ENCODE peak calls at places on chromosome 21, in ten cellular contexts. I is uterus, X is Karpas-422, L is H9, T is stomach, V is Panc1, G is body of pancreas, A is pancreas, Z is tibial artery, K is brain microvascular endothelial cell. M is an unnamed sample.

GRCh38 chr21:27275294-27275927 is 308.5 kb upstream of the ADAMTS5 start:
- DNase-seq in I (no peak), X (no peak), L (no peak), T (no peak), V (no peak), G (no peak), A (no peak), Z (no peak), K (peak; percentile 60), M (no peak)

GRCh38 chr21:43925096-43925481 is 60.1 kb downstream of the AGPAT3 start:
- DNase-seq in I (no peak), X (no peak), L (no peak), T (no peak), V (no peak), G (no peak), A (peak; percentile 15), Z (no peak), K (no peak), M (no peak)

GRCh38 chr21:35002879-35003722 is 46.0 kb downstream of the RUNX1 start:
- DNase-seq in I (no peak), X (no peak), L (no peak), T (no peak), V (no peak), G (no peak), A (no peak), Z (no peak), K (peak; percentile 77), M (no peak)

GRCh38 chr21:45033791-45034555 is 40.4 kb upstream of the ADARB1 start:
- DNase-seq in I (peak; percentile 15), X (no peak), L (no peak), T (no peak), V (no peak), G (no peak), A (no peak), Z (peak; percentile 74), K (peak; percentile 42), M (no peak)

GRCh38 chr21:44337941-44338895 is 972 bp downstream of the CFAP410 start:
- DNase-seq in I (peak; percentile 75), X (peak; percentile 50), L (peak; percentile 90), T (peak; percentile 66), V (peak; percentile 17), G (peak; percentile 78), A (peak; percentile 81), Z (peak; percentile 71), K (peak; percentile 47), M (peak; percentile 75)

GRCh38 chr21:44878053-44878982 is 4.8 kb upstream of the PTTG1IP start:
- DNase-seq in I (no peak), X (peak; percentile 56), L (no peak), T (no peak), V (no peak), G (no peak), A (no peak), Z (no peak), K (no peak), M (no peak)

GRCh38 chr21:19900149-19900548 is 1098.1 kb upstream of the NCAM2 start:
- DNase-seq in I (no peak), X (no peak), L (no peak), T (no peak), V (no peak), G (no peak), A (no peak), Z (no peak), K (no peak), M (no peak)

GRCh38 chr21:44892536-44893277 is 19.2 kb upstream of the PTTG1IP start:
- DNase-seq in I (no peak), X (peak; percentile 92), L (peak; percentile 72), T (peak; percentile 78), V (no peak), G (peak; percentile 60), A (peak; percentile 62), Z (peak; percentile 67), K (peak; percentile 34), M (peak; percentile 64)

GRCh38 chr21:46498335-46499050 is 39.8 kb downstream of the DIP2A start:
- DNase-seq in I (no peak), X (no peak), L (no peak), T (no peak), V (no peak), G (no peak), A (no peak), Z (no peak), K (peak; percentile 39), M (no peak)

GRCh38 chr21:25297117-25297516 is 310.2 kb downstream of the MRPL39 start:
- DNase-seq in I (no peak), X (no peak), L (no peak), T (no peak), V (no peak), G (no peak), A (no peak), Z (no peak), K (no peak), M (no peak)

GRCh38 chr21:44767834-44768831 is 33.5 kb downstream of the UBE2G2 start:
- DNase-seq in I (no peak), X (no peak), L (peak; percentile 75), T (no peak), V (no peak), G (no peak), A (no peak), Z (no peak), K (no peak), M (no peak)

GRCh38 chr21:41247561-41247968 is 69.0 kb upstream of the FAM3B start:
- DNase-seq in I (no peak), X (no peak), L (no peak), T (peak; percentile 81), V (no peak), G (peak; percentile 82), A (peak; percentile 39), Z (peak; percentile 91), K (peak; percentile 66), M (no peak)

GRCh38 chr21:41247976-41248545 is 68.5 kb upstream of the FAM3B start:
- DNase-seq in I (no peak), X (no peak), L (no peak), T (no peak), V (no peak), G (no peak), A (no peak), Z (no peak), K (no peak), M (no peak)

GRCh38 chr21:41249476-41249875 is 67.1 kb upstream of the FAM3B start:
- DNase-seq in I (no peak), X (no peak), L (no peak), T (no peak), V (no peak), G (no peak), A (no peak), Z (no peak), K (no peak), M (no peak)

GRCh38 chr21:41251961-41252642 is 64.5 kb upstream of the FAM3B start:
- DNase-seq in I (no peak), X (no peak), L (no peak), T (no peak), V (no peak), G (no peak), A (no peak), Z (no peak), K (peak; percentile 64), M (no peak)

DNA sequence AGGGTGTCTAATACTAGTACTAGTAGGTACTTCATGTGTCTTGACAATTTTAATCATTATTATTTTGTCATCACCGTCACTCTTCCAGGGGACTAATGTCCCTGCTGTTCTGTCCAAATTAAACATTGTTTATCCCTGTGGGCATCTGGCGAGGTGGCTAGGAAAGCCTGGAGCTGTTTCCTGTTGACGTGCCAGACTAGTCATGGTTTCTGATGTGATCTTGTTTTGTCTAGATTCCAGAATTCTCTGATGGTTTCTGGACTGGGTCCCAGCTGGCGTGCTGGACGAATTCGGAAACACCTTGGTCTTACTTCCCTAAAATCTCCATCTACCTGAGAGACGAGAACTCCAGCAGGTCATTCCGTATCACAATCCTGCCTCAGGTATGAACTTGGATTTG is 66.1 kb upstream of the FAM3B start:
- DNase-seq in I (no peak), X (no peak), L (no peak), T (peak; percentile 63), V (no peak), G (peak; percentile 68), A (no peak), Z (peak; percentile 66), K (no peak), M (no peak)
- H3K27ac ChIP-seq in I (peak overlapping the region; percentile 66), X (no peak overlapping the region), L (no peak overlapping the region), T (peak overlapping the region; percentile 28), V (no peak overlapping the region), G (peak overlapping the region; percentile 71), A (peak overlapping the region; percentile 82), Z (peak overlapping the region; percentile 87), K (no peak overlapping the region), M (no peak overlapping the region)

DNA sequence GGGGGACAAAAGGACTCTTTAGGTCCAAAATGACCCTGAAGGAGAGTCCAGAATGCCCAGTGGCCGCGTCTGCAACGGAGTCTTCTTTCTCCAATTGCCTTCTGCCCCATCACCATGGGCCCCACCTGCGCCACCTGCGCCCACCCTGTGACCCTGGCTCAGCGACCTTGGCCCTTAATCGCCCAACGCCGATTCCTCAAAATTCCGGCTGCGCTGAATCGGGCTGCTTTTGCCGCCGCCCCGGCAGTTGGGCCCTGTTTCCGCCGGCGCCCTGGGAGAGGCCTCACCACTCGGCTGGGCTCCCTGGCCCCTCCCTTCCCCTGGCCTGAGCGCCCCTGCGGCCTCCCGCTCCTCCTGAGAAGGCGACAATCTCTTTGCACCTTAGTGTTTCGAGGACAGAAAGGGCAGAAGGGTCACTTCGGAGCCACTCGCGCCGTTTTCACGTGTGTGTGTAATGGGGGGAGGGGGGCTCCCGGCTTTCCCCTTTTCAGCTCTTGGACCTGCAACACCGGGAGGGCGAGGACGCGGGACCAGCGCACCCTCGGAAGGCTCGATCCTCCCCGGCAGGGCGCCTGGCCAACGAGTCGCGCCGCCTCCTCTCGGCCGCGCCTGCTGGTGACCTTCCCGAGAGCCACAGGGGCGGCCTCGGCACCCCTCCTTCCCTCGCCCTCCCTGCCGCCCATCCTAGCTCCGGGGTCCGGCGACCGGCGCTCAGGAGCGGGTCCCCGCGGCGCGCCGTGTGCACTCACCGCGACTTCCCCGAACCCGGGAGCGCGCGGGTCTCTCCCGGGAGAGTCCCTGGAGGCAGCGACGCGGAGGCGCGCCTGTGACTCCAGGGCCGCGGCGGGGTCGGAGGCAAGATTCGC is 522 bp upstream of the SIM2 start:
- DNase-seq in I (no peak), X (no peak), L (peak; percentile 70), T (peak; percentile 77), V (no peak), G (no peak), A (no peak), Z (no peak), K (no peak), M (no peak)
- H3K27me3 ChIP-seq in I (peaks cover 17% of the 10 kb centered on the region), X (no peaks in the 10 kb centered on the region), L (peaks cover 98% of the 10 kb centered on the region), T (peaks cover 23% of the 10 kb centered on the region), V (no peaks in the 10 kb centered on the region), G (peaks cover 93% of the 10 kb centered on the region), A (peaks cover 83% of the 10 kb centered on the region), Z (peaks cover 3% of the 10 kb centered on the region), K (peaks cover 95% of the 10 kb centered on the region), M (peaks cover 89% of the 10 kb centered on the region)

GRCh38 chr21:31788581-31788980 is 56.7 kb upstream of the SCAF4 start:
- DNase-seq in I (no peak), X (no peak), L (no peak), T (no peak), V (no peak), G (no peak), A (no peak), Z (no peak), K (no peak), M (no peak)
- H3K27ac ChIP-seq in I (no peak overlapping the region), X (no peak overlapping the region), L (no peak overlapping the region), T (no peak overlapping the region), V (no peak overlapping the region), G (no peak overlapping the region), A (no peak overlapping the region), Z (no peak overlapping the region), K (no peak overlapping the region), M (no peak overlapping the region)

GRCh38 chr21:42479582-42479981 is 16.4 kb downstream of the RSPH1 start:
- DNase-seq in I (no peak), X (no peak), L (no peak), T (peak; percentile 10), V (no peak), G (no peak), A (no peak), Z (no peak), K (no peak), M (no peak)
- H3K27me3 ChIP-seq in I (no peaks in the 10 kb centered on the region), X (no peaks in the 10 kb centered on the region), L (no peaks in the 10 kb centered on the region), T (no peaks in the 10 kb centered on the region), V (no peaks in the 10 kb centered on the region), G (no peaks in the 10 kb centered on the region), A (no peaks in the 10 kb centered on the region), Z (no peaks in the 10 kb centered on the region), K (no peaks in the 10 kb centered on the region), M (no peaks in the 10 kb centered on the region)

M was measured in dorsolateral prefrontal cortex.